ENCODE peak calls at places on chromosome 19, in seven cellular contexts. A is neuronal stem cell, Y is mesenchymal stem cell, R is H1, P is H9, B is mesendoderm, U is trophoblast cell. F is an unnamed sample.

GRCh38 chr19:10112895-10113591 is 1.6 kb downstream of the P2RY11 start:
- DNase-seq in A (no peak), B (peak), U (peak), P (peak), Y (no peak), R (peak), F (no peak)

GRCh38 chr19:9936151-9937000 is at the start of gene OLFM2:
- DNase-seq in U (no peak), P (peak), A (peak), Y (no peak), B (peak), R (peak), F (no peak)

GRCh38 chr19:42214810-42215209 is 2.7 kb downstream of the DEDD2 start:
- DNase-seq in R (no peak), A (no peak), Y (no peak), P (no peak), B (no peak), U (no peak), F (no peak)

GRCh38 chr19:50460161-50460765 is 16.0 kb upstream of the EMC10 start:
- DNase-seq in R (no peak), P (no peak), U (peak), B (no peak), A (no peak), Y (no peak), F (peak)

GRCh38 chr19:798415-799075 is 1.3 kb downstream of the PTBP1 start:
- DNase-seq in R (no peak), B (no peak), A (no peak), U (peak), P (no peak), Y (no peak), F (no peak)

GRCh38 chr19:48481846-48482639 is 12.9 kb downstream of the CYTH2 start:
- DNase-seq in Y (no peak), P (no peak), B (no peak), U (no peak), R (no peak), A (no peak), F (no peak)

GRCh38 chr19:16040642-16041041 is 35.7 kb upstream of the TPM4 start:
- DNase-seq in P (no peak), A (no peak), R (no peak), Y (peak), U (no peak), B (no peak), F (peak)

GRCh38 chr19:32018014-32018413 is 327.4 kb upstream of the ZNF507 start:
- DNase-seq in A (no peak), Y (peak), U (no peak), P (no peak), B (no peak), R (peak), F (no peak)

GRCh38 chr19:30522359-30522758 is 150.2 kb downstream of the ZNF536 start:
- DNase-seq in U (no peak), Y (no peak), R (no peak), B (peak), P (no peak), A (no peak), F (no peak)

GRCh38 chr19:57171551-57172081 is 4.3 kb upstream of the DUXA start:
- DNase-seq in A (peak), B (peak), R (peak), U (peak), Y (peak), P (peak), F (peak)

GRCh38 chr19:35223856-35224505 is 4.6 kb downstream of the FAM187B start:
- DNase-seq in B (no peak), Y (no peak), R (no peak), A (no peak), U (no peak), P (no peak), F (no peak)

GRCh38 chr19:21126078-21126477 is 15.8 kb upstream of the ZNF431 start:
- DNase-seq in P (no peak), U (no peak), A (no peak), Y (no peak), B (no peak), R (no peak), F (no peak)

DNA sequence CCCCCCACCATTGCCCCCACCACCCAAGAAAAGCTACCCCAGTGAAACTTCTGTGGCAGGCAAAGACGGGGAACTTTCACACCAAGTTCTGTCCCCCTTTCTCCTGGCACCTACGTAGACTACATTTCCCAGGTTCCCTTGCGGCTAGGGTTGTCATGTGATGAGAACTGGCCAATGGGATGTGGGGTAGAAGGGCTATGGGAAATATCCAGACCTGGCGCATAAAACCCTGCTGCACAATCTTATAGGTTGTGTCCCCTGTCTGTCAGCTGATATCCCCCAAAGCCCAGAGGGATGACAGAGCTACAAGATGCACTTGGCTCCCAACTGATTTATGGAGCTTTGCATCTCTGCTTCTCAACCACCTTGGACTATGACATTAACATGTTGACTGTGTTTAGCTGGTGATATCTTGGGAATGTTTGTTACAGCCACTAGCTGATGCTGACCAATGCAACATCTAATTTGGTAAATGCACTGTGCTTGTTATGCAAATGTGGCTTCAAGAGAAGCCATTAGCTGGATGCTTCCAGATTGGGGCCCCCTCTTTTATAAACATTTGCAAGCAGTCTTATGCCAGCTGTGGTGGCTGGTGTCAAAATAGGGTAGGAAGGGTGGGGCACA is 6.1 kb downstream of the SH2D3A start:
- DNase-seq in R (no peak), P (peak), B (peak), A (no peak), Y (no peak), U (no peak), F (no peak)
- H4K8ac ChIP-seq in R (no peak), P (no peak), B (no peak), A (no peak), Y (no peak), U (no peak), F (no peak)

GRCh38 chr19:4238831-4239230 is 8.0 kb upstream of the YJU2 start:
- DNase-seq in A (no peak), Y (no peak), U (no peak), P (no peak), R (no peak), B (no peak), F (no peak)

GRCh38 chr19:4246767-4247593 is at the start of gene YJU2:
- DNase-seq in A (peak), Y (peak), P (peak), U (peak), B (peak), R (peak), F (peak)

DNA sequence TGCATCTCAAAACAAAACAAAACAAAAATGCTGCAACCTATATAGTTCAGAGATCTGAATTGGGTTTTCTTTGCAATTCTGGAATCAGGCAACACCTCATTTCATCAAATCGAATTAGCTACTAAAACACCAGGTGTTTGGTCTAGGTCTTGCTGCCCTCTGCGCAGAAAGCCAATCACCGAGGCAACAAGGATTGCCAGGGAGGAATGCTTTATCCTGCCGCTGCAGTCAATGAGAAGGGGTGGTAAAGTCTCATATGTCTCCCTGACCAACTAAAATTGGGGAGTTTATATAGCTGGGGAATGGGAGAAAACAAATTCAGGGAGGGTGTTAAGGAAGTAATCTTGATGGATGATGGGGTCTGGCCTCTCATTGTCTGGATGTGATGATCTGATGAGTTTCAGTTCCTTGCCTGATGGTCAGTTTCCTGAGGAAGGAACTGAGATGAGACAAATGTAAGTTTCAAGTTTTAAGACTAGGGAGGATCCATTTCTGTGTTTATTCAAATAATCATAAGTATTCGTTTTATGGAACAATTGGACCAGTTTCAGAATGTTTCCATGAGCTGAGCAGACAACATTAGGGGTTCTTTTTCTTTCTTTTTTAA is 5.0 kb upstream of the YJU2 start:
- DNase-seq in Y (no peak), R (no peak), P (no peak), A (no peak), B (no peak), U (no peak), F (no peak)
- H4K8ac ChIP-seq in Y (no peak), R (no peak), P (no peak), A (no peak), B (no peak), U (no peak), F (no peak)

GRCh38 chr19:54390942-54391577 is 24.2 kb upstream of the TTYH1 start:
- DNase-seq in Y (peak), A (peak), P (peak), R (peak), U (peak), B (peak), F (peak)

GRCh38 chr19:54393381-54393780 is 21.9 kb upstream of the TTYH1 start:
- DNase-seq in U (peak), P (no peak), A (no peak), R (no peak), B (peak), Y (no peak), F (no peak)

GRCh38 chr19:54389556-54389955 is 24.8 kb upstream of the LAIR1 start:
- DNase-seq in P (no peak), U (no peak), A (no peak), B (no peak), Y (no peak), R (no peak), F (no peak)

GRCh38 chr19:54392078-54392477 is 23.2 kb upstream of the TTYH1 start:
- DNase-seq in A (no peak), U (no peak), P (no peak), B (no peak), R (no peak), Y (no peak), F (no peak)

GRCh38 chr19:54391589-54392061 is 23.6 kb upstream of the TTYH1 start:
- DNase-seq in U (no peak), A (no peak), Y (no peak), P (peak), B (peak), R (peak), F (no peak)
- H4K8ac ChIP-seq in U (no peak), A (no peak), Y (no peak), P (no peak), B (no peak), R (no peak), F (no peak)

GRCh38 chr19:52171321-52172169 is at the start of gene ZNF836:
- DNase-seq in R (peak), U (peak), P (peak), B (peak), Y (peak), A (peak), F (peak)
- H4K8ac ChIP-seq in R (peak), U (peak), P (no peak), B (no peak), Y (peak), A (no peak), F (peak)

DNA sequence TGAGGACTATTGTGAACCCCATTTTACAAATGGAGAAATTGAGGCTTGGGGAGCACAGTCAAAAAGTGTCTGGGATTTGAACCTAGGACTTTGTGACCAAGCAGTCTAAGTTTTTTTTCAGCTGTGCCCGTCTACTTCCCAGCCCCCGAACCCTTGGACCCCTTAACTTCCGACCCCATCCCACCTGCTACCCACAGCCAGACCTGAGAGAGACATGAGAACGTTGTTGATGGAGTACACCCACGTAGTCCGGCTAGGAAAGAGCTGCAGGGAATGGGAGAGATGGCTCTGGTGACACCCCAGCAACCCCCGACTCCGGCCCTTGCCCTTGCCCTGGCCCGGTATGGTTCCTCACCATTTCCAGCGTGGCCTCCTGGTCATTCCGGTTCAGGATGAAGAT is 18.0 kb downstream of the MAP4K1 start:
- DNase-seq in R (no peak), A (no peak), B (no peak), U (no peak), P (no peak), Y (no peak), F (no peak)
- H4K8ac ChIP-seq in R (no peak), A (no peak), B (no peak), U (no peak), P (no peak), Y (no peak), F (no peak)

GRCh38 chr19:29420065-29420464 is 105.7 kb upstream of the VSTM2B start:
- DNase-seq in B (no peak), A (no peak), R (no peak), P (no peak), U (no peak), Y (no peak), F (no peak)
- H4K8ac ChIP-seq in B (no peak), A (peak), R (peak), P (no peak), U (no peak), Y (no peak), F (no peak)